ENCODE peak calls at places on chromosome 14, in seven cellular contexts. D is thyroid gland, O is uterus, Q is suprapubic skin, A is stomach, R is lower leg skin, F is right lobe of liver. X is an unnamed sample.

GRCh38 chr14:82403972-82404371 is 870.3 kb upstream of the SEL1L start:
- DNase-seq in F (no peak), O (no peak), Q (no peak), A (no peak), D (peak), R (no peak), X (no peak)

GRCh38 chr14:82080319-82080718 is 546.7 kb upstream of the SEL1L start:
- DNase-seq in F (no peak), A (no peak), O (no peak), R (no peak), D (no peak), Q (no peak), X (no peak)

GRCh38 chr14:53167602-53168328 is 14.6 kb upstream of the DDHD1 start:
- DNase-seq in O (no peak), D (no peak), Q (no peak), A (no peak), F (no peak), R (no peak), X (no peak)

GRCh38 chr14:40058916-40059897 is 627.0 kb upstream of the FBXO33 start:
- DNase-seq in D (no peak), Q (no peak), A (no peak), F (no peak), O (no peak), R (no peak), X (no peak)

GRCh38 chr14:34231626-34232025 is 230.4 kb downstream of the SPTSSA start:
- DNase-seq in R (no peak), A (peak), F (no peak), Q (no peak), D (no peak), O (peak), X (peak)

GRCh38 chr14:97129639-97130038 is 332.5 kb downstream of the VRK1 start:
- DNase-seq in F (no peak), R (no peak), A (no peak), O (no peak), Q (no peak), D (no peak), X (no peak)

GRCh38 chr14:68141531-68142088 is 322.0 kb downstream of the RAD51B start:
- DNase-seq in D (no peak), A (no peak), O (no peak), Q (no peak), R (no peak), F (no peak), X (no peak)

GRCh38 chr14:88986146-88986841 is 161.8 kb downstream of the TTC8 start:
- DNase-seq in F (no peak), A (no peak), R (no peak), O (no peak), Q (no peak), D (no peak), X (no peak)

GRCh38 chr14:21251215-21251614 is 18.0 kb downstream of the HNRNPC start:
- DNase-seq in A (no peak), D (no peak), O (no peak), Q (no peak), F (no peak), R (no peak), X (no peak)
- TF ChIP-seq POLR2A in A (no peak), D (no peak), O (no peak), Q (no peak), F (no peak), R (no peak), X (no peak)

DNA sequence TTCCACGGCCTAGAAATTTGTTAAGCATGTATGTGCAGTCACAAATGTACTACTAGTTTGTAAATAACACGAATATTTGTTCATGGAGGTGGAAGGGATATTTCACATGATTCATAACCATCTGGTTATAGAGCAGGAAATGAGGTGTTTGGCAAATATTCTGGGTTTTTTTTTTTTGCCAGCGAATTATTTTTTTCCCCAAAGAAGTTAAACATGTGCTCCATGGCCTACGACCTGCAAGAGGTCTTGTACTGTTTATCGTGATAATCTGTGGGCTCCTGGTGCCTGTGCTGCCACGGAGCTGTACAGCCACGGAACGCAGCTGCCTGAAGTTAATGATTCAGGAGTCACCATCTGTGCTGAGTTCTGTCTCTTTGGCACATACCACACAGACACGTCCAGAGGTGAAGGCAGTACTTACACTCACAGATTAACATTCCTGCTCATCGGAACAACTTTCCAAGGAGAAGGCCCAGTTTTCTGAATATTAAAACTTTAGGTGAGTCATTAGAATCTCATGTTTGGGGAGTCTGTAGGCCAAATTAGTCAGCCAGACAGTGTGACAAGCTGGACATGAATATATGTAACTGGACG is 156.3 kb downstream of the TMX1 start:
- DNase-seq in Q (no peak), D (peak), A (no peak), R (no peak), O (peak), F (peak), X (no peak)
- TF ChIP-seq POLR2A in Q (no peak), D (no peak), A (no peak), R (no peak), O (no peak), F (no peak), X (no peak)

DNA sequence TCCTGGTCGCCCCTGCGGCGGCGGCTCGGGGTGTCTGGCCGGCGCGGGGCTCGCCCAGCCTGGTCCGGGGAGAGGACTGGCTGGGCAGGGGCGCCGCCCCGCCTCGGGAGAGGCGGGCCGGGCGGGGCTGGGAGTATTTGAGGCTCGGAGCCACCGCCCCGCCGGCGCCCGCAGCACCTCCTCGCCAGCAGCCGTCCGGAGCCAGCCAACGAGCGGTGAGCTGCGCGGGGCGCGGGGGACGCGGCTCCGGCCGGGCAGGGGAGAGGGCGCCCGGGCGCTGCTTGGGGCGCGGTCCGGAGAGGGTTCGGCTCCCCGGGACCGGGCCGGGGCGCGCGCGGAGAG is at the start of gene LGALS3:
- DNase-seq in R (peak), A (peak), D (peak), O (peak), F (peak), Q (peak), X (peak)
- TF ChIP-seq POLR2A in R (no peak), A (no peak), D (no peak), O (peak), F (peak), Q (peak), X (peak)

DNA sequence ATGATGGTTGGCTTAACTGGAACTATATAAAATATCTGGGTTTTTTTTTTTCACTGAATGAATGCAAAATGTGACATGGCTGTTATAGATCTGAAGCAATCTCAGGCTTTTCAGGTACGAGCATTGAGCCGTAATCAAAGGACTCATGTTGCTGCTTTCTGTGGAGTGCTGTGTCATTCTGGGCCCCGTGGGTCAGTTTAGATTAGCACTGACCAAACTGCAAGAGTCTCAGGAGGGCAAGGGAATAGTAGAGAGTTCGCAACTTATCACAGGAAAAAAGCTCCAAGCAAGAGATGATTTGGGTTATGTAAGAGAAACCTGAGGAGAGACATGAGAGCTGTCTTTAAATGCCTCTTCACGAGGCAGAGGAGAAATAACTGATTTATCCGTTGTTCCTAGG is 59.1 kb downstream of the UBR7 start:
- DNase-seq in A (no peak), F (no peak), R (no peak), O (no peak), D (no peak), Q (no peak), X (no peak)
- TF ChIP-seq POLR2A in A (no peak), F (no peak), R (no peak), O (no peak), D (no peak), Q (no peak), X (no peak)

GRCh38 chr14:75283162-75283883 is 4.7 kb downstream of the FOS start:
- DNase-seq in A (peak), R (peak), F (no peak), Q (peak), D (no peak), O (no peak), X (no peak)

GRCh38 chr14:75280831-75281690 is 2.4 kb downstream of the FOS start:
- DNase-seq in F (no peak), D (no peak), A (no peak), Q (peak), R (peak), O (no peak), X (no peak)

GRCh38 chr14:75280448-75280830 is 1.8 kb downstream of the FOS start:
- DNase-seq in O (no peak), F (no peak), A (no peak), D (no peak), Q (no peak), R (no peak), X (no peak)

GRCh38 chr14:75281691-75282000 is 3.0 kb downstream of the FOS start:
- DNase-seq in F (no peak), D (no peak), Q (no peak), O (no peak), A (no peak), R (no peak), X (no peak)

GRCh38 chr14:75282166-75282547 is 3.5 kb downstream of the FOS start:
- DNase-seq in F (no peak), R (peak), Q (peak), A (no peak), D (no peak), O (no peak), X (no peak)
- TF ChIP-seq POLR2A in F (peak), R (no peak), Q (no peak), A (no peak), D (no peak), O (no peak), X (no peak)

GRCh38 chr14:56742391-56742790 is 67.9 kb downstream of the OTX2 start:
- DNase-seq in Q (no peak), D (no peak), O (no peak), A (no peak), F (no peak), R (no peak), X (no peak)

GRCh38 chr14:56738020-56738419 is 72.3 kb downstream of the OTX2 start:
- DNase-seq in O (no peak), R (no peak), A (no peak), D (no peak), F (no peak), Q (no peak), X (no peak)

GRCh38 chr14:56745091-56745490 is 65.2 kb downstream of the OTX2 start:
- DNase-seq in Q (no peak), R (no peak), F (no peak), A (no peak), O (no peak), D (no peak), X (no peak)

DNA sequence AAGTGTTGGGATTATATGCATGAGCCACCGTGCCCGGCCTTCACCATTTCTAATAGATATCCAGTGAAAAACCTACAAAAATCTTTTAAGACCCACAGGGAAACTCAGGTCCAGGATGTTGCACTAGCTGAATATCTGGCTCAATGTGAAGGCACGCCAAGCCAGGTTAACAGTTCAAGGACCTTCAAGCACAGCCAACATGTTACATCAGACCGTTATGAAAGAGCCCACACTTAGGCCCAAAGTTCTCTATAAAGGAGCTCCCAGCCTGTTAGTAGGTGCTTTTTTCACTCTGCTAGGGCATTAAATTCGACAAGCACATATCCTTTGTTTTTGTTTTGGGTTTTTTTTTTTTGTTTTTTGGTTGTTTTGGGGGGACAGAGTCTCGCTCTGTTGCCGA is 69.0 kb downstream of the OTX2 start:
- DNase-seq in R (no peak), Q (no peak), D (no peak), O (no peak), A (no peak), F (peak), X (no peak)
- TF ChIP-seq POLR2A in R (no peak), Q (no peak), D (no peak), O (no peak), A (no peak), F (no peak), X (no peak)

DNA sequence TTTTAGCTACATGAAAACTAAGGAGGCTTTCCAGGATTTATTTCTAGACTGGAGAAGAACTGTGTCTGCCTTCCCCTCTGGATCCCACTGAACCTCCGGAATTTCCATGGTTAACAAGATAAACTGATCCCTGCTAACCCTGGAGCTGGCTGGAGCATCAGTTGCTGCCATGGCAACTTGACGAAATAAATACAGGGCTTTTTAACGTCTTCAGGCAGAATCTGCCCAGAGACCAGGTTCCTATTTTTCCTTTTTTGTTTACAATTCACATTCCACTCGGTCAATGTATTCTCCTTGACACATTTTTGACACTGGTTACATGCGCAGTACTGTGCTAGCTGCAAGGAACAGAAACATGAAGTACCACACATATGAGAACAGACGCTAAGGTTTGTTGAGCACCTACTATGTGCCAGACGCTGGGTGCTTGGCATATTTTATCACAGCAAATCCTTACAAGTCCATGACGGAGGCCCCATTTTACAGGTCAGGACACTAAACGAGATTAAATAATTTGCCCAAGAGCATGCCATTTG is 1.7 kb downstream of the C14orf132 start:
- DNase-seq in R (no peak), D (no peak), A (no peak), F (no peak), O (no peak), Q (no peak), X (no peak)
- TF ChIP-seq POLR2A in R (no peak), D (no peak), A (no peak), F (no peak), O (no peak), Q (no peak), X (no peak)